ENCODE peak calls at places on chromosomes 13 and 19, in six cellular contexts. Z is EL; T is stimulated activated CD4-positive, alpha-beta T cell treated with anti-CD3 and anti-CD28 coated beads, Interleukin-15, amount 100 ng/mL, for 24 hours; I is adipocyte; Y is T-helper 1 cell; R is cardiac muscle cell. H is an unnamed sample.

GRCh38 chr19:33241530-33242101 is 16.0 kb upstream of the SLC7A10 start:
- DNase-seq in Y (no peak), R (no peak), Z (no peak), I (peak), T (peak), H (no peak)

GRCh38 chr13:102677122-102677521 is 17.7 kb downstream of the METTL21C start:
- DNase-seq in Z (no peak), T (no peak), R (no peak), I (no peak), Y (no peak), H (no peak)

GRCh38 chr19:4537953-4538600 is 1.8 kb downstream of the LRG1 start:
- DNase-seq in T (no peak), I (no peak), Y (no peak), R (no peak), Z (no peak), H (no peak)

GRCh38 chr19:42207767-42208259 is 9.7 kb downstream of the DEDD2 start:
- DNase-seq in Z (peak), T (no peak), I (peak), R (no peak), Y (no peak), H (no peak)

GRCh38 chr13:23751195-23751594 is 138.0 kb downstream of the MIPEP start:
- DNase-seq in Z (peak), T (no peak), I (peak), R (no peak), Y (no peak), H (no peak)

GRCh38 chr19:13318190-13318589 is 168.0 kb downstream of the IER2 start:
- DNase-seq in Z (no peak), R (no peak), Y (no peak), I (no peak), T (no peak), H (no peak)

GRCh38 chr19:6925801-6926751 is 38.7 kb downstream of the ADGRE1 start:
- DNase-seq in T (peak), Z (peak), I (no peak), Y (no peak), R (no peak), H (no peak)

GRCh38 chr19:18346091-18346490 is 5.7 kb downstream of the PGPEP1 start:
- DNase-seq in I (no peak), T (no peak), R (no peak), Z (no peak), Y (no peak), H (no peak)

GRCh38 chr19:39362682-39363657 is 20.7 kb downstream of the SAMD4B start:
- DNase-seq in T (no peak), Y (no peak), R (no peak), I (peak), Z (peak), H (no peak)

GRCh38 chr13:48595330-48596127 is 58.2 kb upstream of the CYSLTR2 start:
- DNase-seq in Z (peak), I (peak), T (peak), R (peak), Y (peak), H (no peak)

GRCh38 chr13:92547256-92547655 is 679.4 kb upstream of the GPC6 start:
- DNase-seq in Z (no peak), T (no peak), R (no peak), I (no peak), Y (no peak), H (no peak)

GRCh38 chr19:19096641-19097627 is 33.1 kb downstream of the SLC25A42 start:
- DNase-seq in T (no peak), I (no peak), Z (no peak), Y (no peak), R (no peak), H (no peak)

GRCh38 chr19:18594096-18594823 is 5.7 kb downstream of the REX1BD start:
- DNase-seq in R (peak), I (peak), Y (peak), T (peak), Z (peak), H (peak)

GRCh38 chr13:51801631-51802099 is 2.3 kb downstream of the DHRS12 start:
- DNase-seq in R (no peak), Y (no peak), I (no peak), T (no peak), Z (peak), H (peak)

GRCh38 chr19:46631481-46631880 is 4.5 kb downstream of the GNG8 start:
- DNase-seq in T (no peak), R (no peak), Y (no peak), Z (peak), I (peak), H (no peak)

GRCh38 chr19:6047741-6048231 is 62.5 kb downstream of the RFX2 start:
- DNase-seq in I (peak), T (no peak), Y (no peak), R (peak), Z (peak), H (peak)

GRCh38 chr19:51460164-51460992 is 2.1 kb upstream of the SIGLEC8 start:
- DNase-seq in Z (peak), Y (no peak), R (no peak), T (no peak), I (peak), H (peak)

GRCh38 chr13:108345016-108345415 is 75.5 kb downstream of the TNFSF13B start:
- DNase-seq in Y (no peak), T (no peak), Z (no peak), R (no peak), I (no peak), H (no peak)

GRCh38 chr13:84121456-84121855 is 239.2 kb upstream of the SLITRK1 start:
- DNase-seq in Y (no peak), Z (no peak), R (peak), T (no peak), I (peak), H (no peak)

GRCh38 chr13:102399791-102400618 is 1.8 kb downstream of the FGF14 start:
- DNase-seq in Z (no peak), Y (peak), I (no peak), T (peak), R (peak), H (no peak)

GRCh38 chr19:1399745-1400144 is 1.6 kb downstream of the GAMT start:
- DNase-seq in T (no peak), Y (no peak), R (no peak), I (no peak), Z (no peak), H (no peak)

GRCh38 chr13:77053192-77053591 is 26.2 kb upstream of the FBXL3 start:
- DNase-seq in R (no peak), I (no peak), T (no peak), Z (no peak), Y (no peak), H (no peak)

GRCh38 chr13:41006296-41006695 is 12.8 kb downstream of the ELF1 start:
- DNase-seq in Z (no peak), Y (no peak), R (no peak), I (no peak), T (no peak), H (no peak)

GRCh38 chr19:51772977-51773376 is 12.0 kb downstream of the FPR2 start:
- DNase-seq in I (no peak), T (no peak), Y (no peak), Z (no peak), R (no peak), H (no peak)

GRCh38 chr19:15369594-15369891 is 10.0 kb downstream of the AKAP8 start:
- DNase-seq in R (no peak), Y (no peak), Z (no peak), I (no peak), T (no peak), H (no peak)

GRCh38 chr19:38629568-38629967 is 10.6 kb downstream of the EIF3K start:
- DNase-seq in Z (no peak), T (no peak), R (no peak), Y (no peak), I (no peak), H (no peak)

GRCh38 chr13:52743569-52743968 is 3.9 kb upstream of the CNMD start:
- DNase-seq in Y (no peak), I (no peak), T (no peak), Z (no peak), R (no peak), H (no peak)

GRCh38 chr19:7650148-7650547 is 13.2 kb downstream of the STXBP2 start:
- DNase-seq in Y (no peak), R (no peak), I (no peak), T (no peak), Z (no peak), H (no peak)